ENCODE peak calls at places on chromosomes 3 and 15, in eight cellular contexts. One of them, this sample, is unnamed. For H3K36me3, the result is how much of the 10 kb centered on the place peaks cover.

GRCh38 chr3:102532901-102533300 is 98.1 kb downstream of the ZPLD1 start:
- DNase-seq in HepG2: no peak
- DNase-seq in GM23338: no peak
- DNase-seq in endothelial cell of umbilical vein: no peak
- DNase-seq in K562: no peak
- DNase-seq in H1: no peak
- DNase-seq in HCT116: no peak
- DNase-seq in GM12878: no peak
- DNase-seq in this sample: no peak

GRCh38 chr3:119930286-119930685 is 148.4 kb downstream of the NR1I2 start:
- DNase-seq in HepG2: no peak
- DNase-seq in GM23338: no peak
- DNase-seq in endothelial cell of umbilical vein: no peak
- DNase-seq in K562: no peak
- DNase-seq in H1: no peak
- DNase-seq in HCT116: no peak
- DNase-seq in GM12878: no peak
- DNase-seq in this sample: no peak

GRCh38 chr15:36053746-36054145 is 507.8 kb upstream of the DPH6 start:
- DNase-seq in HepG2: no peak
- DNase-seq in GM23338: no peak
- DNase-seq in endothelial cell of umbilical vein: no peak
- DNase-seq in K562: no peak
- DNase-seq in H1: no peak
- DNase-seq in HCT116: no peak
- DNase-seq in GM12878: no peak
- DNase-seq in this sample: no peak

GRCh38 chr3:52015431-52016256 is 19.9 kb upstream of the RPL29 start:
- DNase-seq in HepG2: no peak
- DNase-seq in GM23338: no peak
- DNase-seq in endothelial cell of umbilical vein: no peak
- DNase-seq in K562: no peak
- DNase-seq in H1: no peak
- DNase-seq in HCT116: no peak
- DNase-seq in GM12878: no peak
- DNase-seq in this sample: no peak

GRCh38 chr15:52422001-52422400 is 106.7 kb downstream of the MYO5A start:
- DNase-seq in HepG2: no peak
- DNase-seq in GM23338: no peak
- DNase-seq in endothelial cell of umbilical vein: no peak
- DNase-seq in K562: no peak
- DNase-seq in H1: no peak
- DNase-seq in HCT116: no peak
- DNase-seq in GM12878: no peak
- DNase-seq in this sample: no peak

GRCh38 chr3:69250014-69250413 is 127.6 kb upstream of the LMOD3 start:
- DNase-seq in HepG2: no peak
- DNase-seq in GM23338: peak
- DNase-seq in endothelial cell of umbilical vein: no peak
- DNase-seq in K562: no peak
- DNase-seq in H1: no peak
- DNase-seq in HCT116: no peak
- DNase-seq in GM12878: no peak
- DNase-seq in this sample: no peak

GRCh38 chr3:195768831-195769303 is 42.9 kb downstream of the MUC4 start:
- DNase-seq in HepG2: no peak
- DNase-seq in GM23338: no peak
- DNase-seq in endothelial cell of umbilical vein: no peak
- DNase-seq in K562: no peak
- DNase-seq in H1: no peak
- DNase-seq in HCT116: no peak
- DNase-seq in GM12878: no peak
- DNase-seq in this sample: no peak

GRCh38 chr3:31760654-31761053 is 220.4 kb downstream of the OSBPL10 start:
- DNase-seq in HepG2: no peak
- DNase-seq in GM23338: no peak
- DNase-seq in endothelial cell of umbilical vein: no peak
- DNase-seq in K562: no peak
- DNase-seq in H1: no peak
- DNase-seq in HCT116: no peak
- DNase-seq in GM12878: no peak
- DNase-seq in this sample: no peak

GRCh38 chr3:39814007-39814406 is 4.6 kb downstream of the MYRIP start:
- DNase-seq in HepG2: no peak
- DNase-seq in GM23338: no peak
- DNase-seq in endothelial cell of umbilical vein: peak
- DNase-seq in K562: no peak
- DNase-seq in H1: no peak
- DNase-seq in HCT116: no peak
- DNase-seq in GM12878: no peak
- DNase-seq in this sample: no peak

DNA sequence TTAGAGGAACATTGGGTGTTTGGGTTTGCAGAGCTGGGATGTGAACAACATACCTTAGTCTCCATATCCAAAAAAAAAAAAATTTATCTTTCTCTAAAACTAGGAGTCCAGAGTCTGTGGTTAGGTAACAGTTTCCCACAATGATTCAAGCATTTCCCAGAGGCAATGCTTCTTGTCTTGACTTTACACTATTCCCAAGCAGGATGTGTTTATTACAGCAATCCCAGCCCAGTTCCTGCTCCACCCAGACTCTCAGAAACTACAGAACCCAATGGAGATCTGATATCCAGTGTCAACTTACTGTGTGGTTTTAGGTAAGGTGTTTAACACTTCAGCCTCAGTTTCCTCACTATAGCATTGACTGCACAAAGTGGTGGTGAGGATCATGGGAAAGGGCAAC is 2.3 kb upstream of the C3orf62 start:
- DNase-seq in HepG2: no peak
- DNase-seq in GM23338: no peak
- DNase-seq in endothelial cell of umbilical vein: peak
- DNase-seq in K562: no peak
- DNase-seq in H1: no peak
- DNase-seq in HCT116: no peak
- DNase-seq in GM12878: no peak
- DNase-seq in this sample: no peak
- TF ChIP-seq POLR2AphosphoS5 in HepG2: no peak
- TF ChIP-seq POLR2AphosphoS5 in GM23338: no peak
- TF ChIP-seq POLR2AphosphoS5 in endothelial cell of umbilical vein: no peak
- TF ChIP-seq POLR2AphosphoS5 in K562: no peak
- TF ChIP-seq POLR2AphosphoS5 in H1: no peak
- TF ChIP-seq POLR2AphosphoS5 in HCT116: no peak
- TF ChIP-seq POLR2AphosphoS5 in GM12878: no peak
- TF ChIP-seq POLR2AphosphoS5 in this sample: no peak

GRCh38 chr15:80404719-80405553 is 754 bp downstream of the ARNT2 start:
- DNase-seq in HepG2: no peak
- DNase-seq in GM23338: peak
- DNase-seq in endothelial cell of umbilical vein: no peak
- DNase-seq in K562: no peak
- DNase-seq in H1: no peak
- DNase-seq in HCT116: no peak
- DNase-seq in GM12878: no peak
- DNase-seq in this sample: no peak
- TF ChIP-seq EZH2 in HepG2: no peak
- TF ChIP-seq EZH2 in GM23338: no peak
- TF ChIP-seq EZH2 in endothelial cell of umbilical vein: peak
- TF ChIP-seq EZH2 in K562: no peak
- TF ChIP-seq EZH2 in H1: no peak
- TF ChIP-seq EZH2 in HCT116: no peak
- TF ChIP-seq EZH2 in GM12878: no peak
- TF ChIP-seq EZH2 in this sample: no peak

GRCh38 chr3:113005622-113006021 is 14.8 kb downstream of the GTPBP8 start:
- DNase-seq in HepG2: no peak
- DNase-seq in GM23338: no peak
- DNase-seq in endothelial cell of umbilical vein: no peak
- DNase-seq in K562: no peak
- DNase-seq in H1: no peak
- DNase-seq in HCT116: no peak
- DNase-seq in GM12878: no peak
- DNase-seq in this sample: no peak

GRCh38 chr3:113002676-113003075 is 11.9 kb downstream of the GTPBP8 start:
- DNase-seq in HepG2: no peak
- DNase-seq in GM23338: no peak
- DNase-seq in endothelial cell of umbilical vein: no peak
- DNase-seq in K562: no peak
- DNase-seq in H1: no peak
- DNase-seq in HCT116: no peak
- DNase-seq in GM12878: no peak
- DNase-seq in this sample: no peak

GRCh38 chr3:112995800-112996199 is 5.0 kb downstream of the GTPBP8 start:
- DNase-seq in HepG2: no peak
- DNase-seq in GM23338: no peak
- DNase-seq in endothelial cell of umbilical vein: no peak
- DNase-seq in K562: no peak
- DNase-seq in H1: no peak
- DNase-seq in HCT116: no peak
- DNase-seq in GM12878: no peak
- DNase-seq in this sample: no peak

GRCh38 chr3:113002033-113002432 is 11.2 kb downstream of the GTPBP8 start:
- DNase-seq in HepG2: no peak
- DNase-seq in GM23338: no peak
- DNase-seq in endothelial cell of umbilical vein: no peak
- DNase-seq in K562: no peak
- DNase-seq in H1: no peak
- DNase-seq in HCT116: no peak
- DNase-seq in GM12878: no peak
- DNase-seq in this sample: no peak

GRCh38 chr3:113000691-113001090 is 9.9 kb downstream of the GTPBP8 start:
- DNase-seq in HepG2: no peak
- DNase-seq in GM23338: no peak
- DNase-seq in endothelial cell of umbilical vein: peak
- DNase-seq in K562: no peak
- DNase-seq in H1: no peak
- DNase-seq in HCT116: no peak
- DNase-seq in GM12878: no peak
- DNase-seq in this sample: no peak
- H3K36me3 ChIP-seq in HepG2: under half
- H3K36me3 ChIP-seq in GM23338: under half
- H3K36me3 ChIP-seq in endothelial cell of umbilical vein: under half
- H3K36me3 ChIP-seq in K562: half or more
- H3K36me3 ChIP-seq in H1: under half
- H3K36me3 ChIP-seq in HCT116: under half
- H3K36me3 ChIP-seq in GM12878: under half
- H3K36me3 ChIP-seq in this sample: half or more

GRCh38 chr3:105802073-105802706 is 66.6 kb downstream of the CBLB start:
- DNase-seq in HepG2: no peak
- DNase-seq in GM23338: no peak
- DNase-seq in endothelial cell of umbilical vein: no peak
- DNase-seq in K562: no peak
- DNase-seq in H1: no peak
- DNase-seq in HCT116: no peak
- DNase-seq in GM12878: peak
- DNase-seq in this sample: no peak
- TF ChIP-seq POLR2AphosphoS5 in HepG2: no peak
- TF ChIP-seq POLR2AphosphoS5 in GM23338: no peak
- TF ChIP-seq POLR2AphosphoS5 in endothelial cell of umbilical vein: no peak
- TF ChIP-seq POLR2AphosphoS5 in K562: no peak
- TF ChIP-seq POLR2AphosphoS5 in H1: no peak
- TF ChIP-seq POLR2AphosphoS5 in HCT116: no peak
- TF ChIP-seq POLR2AphosphoS5 in GM12878: peak
- TF ChIP-seq POLR2AphosphoS5 in this sample: no peak

GRCh38 chr15:77629070-77630030 is 3.4 kb downstream of the LINGO1 start:
- DNase-seq in HepG2: no peak
- DNase-seq in GM23338: no peak
- DNase-seq in endothelial cell of umbilical vein: no peak
- DNase-seq in K562: no peak
- DNase-seq in H1: no peak
- DNase-seq in HCT116: no peak
- DNase-seq in GM12878: no peak
- DNase-seq in this sample: no peak
- TF ChIP-seq EZH2 in HepG2: no peak
- TF ChIP-seq EZH2 in GM23338: no peak
- TF ChIP-seq EZH2 in endothelial cell of umbilical vein: no peak
- TF ChIP-seq EZH2 in K562: no peak
- TF ChIP-seq EZH2 in H1: no peak
- TF ChIP-seq EZH2 in HCT116: no peak
- TF ChIP-seq EZH2 in GM12878: no peak
- TF ChIP-seq EZH2 in this sample: no peak